ENCODE peak calls at places on chromosomes 16 and 17, in four cellular contexts. K is fibroblast of mammary gland; P is stimulated activated CD4-positive, alpha-beta T cell treated with anti-CD3 and anti-CD28 coated beads, TNF-alpha, amount 100 ng/mL, for 1 hour; A is astrocyte of the cerebellum. I is an unnamed sample.

GRCh38 chr16:84286568-84287220 is 8.0 kb upstream of the WFDC1 start:
- DNase-seq in K (no peak), P (no peak), A (no peak), I (no peak)

GRCh38 chr16:85391769-85392583 is 221.1 kb upstream of the GSE1 start:
- DNase-seq in K (no peak), P (no peak), A (no peak), I (no peak)

GRCh38 chr17:4796550-4796915 is 569 bp downstream of the PSMB6 start:
- DNase-seq in K (peak; percentile 44), P (no peak), A (no peak), I (no peak)

GRCh38 chr17:74408262-74408661 is 23.6 kb upstream of the GPRC5C start:
- DNase-seq in K (peak; percentile 77), P (no peak), A (no peak), I (no peak)

GRCh38 chr17:37506678-37507077 is 17.0 kb downstream of the DUSP14 start:
- DNase-seq in K (peak; percentile 51), P (no peak), A (no peak), I (no peak)

GRCh38 chr16:11133344-11133921 is 122.6 kb downstream of the SOCS1 start:
- DNase-seq in K (peak; percentile 94), P (no peak), A (peak; percentile 93), I (no peak)

GRCh38 chr17:51119415-51120356 is 982 bp downstream of the SPAG9 start:
- DNase-seq in K (peak; percentile 54), P (peak; percentile 4), A (peak; percentile 32), I (no peak)

GRCh38 chr17:50264263-50265113 is 9.8 kb upstream of the TMEM92 start:
- DNase-seq in K (peak; percentile 67), P (no peak), A (no peak), I (no peak)

GRCh38 chr16:2785101-2785991 is 2.0 kb downstream of the PRSS33 start:
- DNase-seq in K (no peak), P (no peak), A (no peak), I (no peak)

GRCh38 chr17:68314916-68315535 is 23.7 kb downstream of the ARSG start:
- DNase-seq in K (no peak), P (no peak), A (no peak), I (no peak)

GRCh38 chr17:27552467-27552779 is 78.6 kb upstream of the LGALS9 start:
- DNase-seq in K (peak; percentile 68), P (no peak), A (no peak), I (no peak)

GRCh38 chr17:78493455-78494188 is 83.6 kb downstream of the DNAH17 start:
- DNase-seq in K (no peak), P (no peak), A (no peak), I (no peak)

GRCh38 chr17:67157732-67158639 is 87.0 kb downstream of the HELZ start:
- DNase-seq in K (peak; percentile 69), P (no peak), A (no peak), I (no peak)

I was measured in stimulated activated CD8-positive, alpha-beta memory T cell treated with anti-CD3 and anti-CD28 coated beads, Interleukin-7, amount 100 ng/mL, for 24 hours.